ENCODE peak calls at places on chromosomes 3 and 15, in ten cellular contexts. One of them, this sample, is unnamed.

GRCh38 chr3:42739401-42740158 is 33.5 kb downstream of the CCDC13 start:
- DNase-seq in NCI-H460: no peak
- DNase-seq in GM03348: no peak
- DNase-seq in effector memory CD4-positive, alpha-beta T cell: no peak
- DNase-seq in CD4-positive, alpha-beta T cell: no peak
- DNase-seq in T-helper 9 cell: no peak
- DNase-seq in NCI-H1048: no peak
- DNase-seq in tibial artery: peak; percentile 81
- DNase-seq in activated T-helper 1 cell treated with anti-CD3 and anti-CD28 coated beads, Interleukin-2, amount 50 U/mL, for 16 hours: no peak
- DNase-seq in osteoblast: peak; percentile 59
- DNase-seq in this sample: no peak

GRCh38 chr3:129549805-129550204 is 6.8 kb downstream of the H1-8 start:
- DNase-seq in NCI-H460: no peak
- DNase-seq in GM03348: no peak
- DNase-seq in effector memory CD4-positive, alpha-beta T cell: no peak
- DNase-seq in CD4-positive, alpha-beta T cell: no peak
- DNase-seq in T-helper 9 cell: no peak
- DNase-seq in NCI-H1048: no peak
- DNase-seq in tibial artery: no peak
- DNase-seq in activated T-helper 1 cell treated with anti-CD3 and anti-CD28 coated beads, Interleukin-2, amount 50 U/mL, for 16 hours: no peak
- DNase-seq in osteoblast: no peak
- DNase-seq in this sample: no peak

GRCh38 chr3:193945126-193945525 is 190.8 kb upstream of the HES1 start:
- DNase-seq in NCI-H460: no peak
- DNase-seq in GM03348: no peak
- DNase-seq in effector memory CD4-positive, alpha-beta T cell: no peak
- DNase-seq in CD4-positive, alpha-beta T cell: no peak
- DNase-seq in T-helper 9 cell: no peak
- DNase-seq in NCI-H1048: no peak
- DNase-seq in tibial artery: peak; percentile 65
- DNase-seq in activated T-helper 1 cell treated with anti-CD3 and anti-CD28 coated beads, Interleukin-2, amount 50 U/mL, for 16 hours: no peak
- DNase-seq in osteoblast: no peak
- DNase-seq in this sample: no peak

GRCh38 chr3:189297957-189298356 is 126.2 kb downstream of the TPRG1 start:
- DNase-seq in NCI-H460: no peak
- DNase-seq in GM03348: no peak
- DNase-seq in effector memory CD4-positive, alpha-beta T cell: no peak
- DNase-seq in CD4-positive, alpha-beta T cell: no peak
- DNase-seq in T-helper 9 cell: no peak
- DNase-seq in NCI-H1048: no peak
- DNase-seq in tibial artery: no peak
- DNase-seq in activated T-helper 1 cell treated with anti-CD3 and anti-CD28 coated beads, Interleukin-2, amount 50 U/mL, for 16 hours: no peak
- DNase-seq in osteoblast: no peak
- DNase-seq in this sample: no peak

GRCh38 chr3:149584236-149584635 is 73.6 kb downstream of the WWTR1 start:
- DNase-seq in NCI-H460: no peak
- DNase-seq in GM03348: no peak
- DNase-seq in effector memory CD4-positive, alpha-beta T cell: no peak
- DNase-seq in CD4-positive, alpha-beta T cell: no peak
- DNase-seq in T-helper 9 cell: no peak
- DNase-seq in NCI-H1048: no peak
- DNase-seq in tibial artery: no peak
- DNase-seq in activated T-helper 1 cell treated with anti-CD3 and anti-CD28 coated beads, Interleukin-2, amount 50 U/mL, for 16 hours: no peak
- DNase-seq in osteoblast: no peak
- DNase-seq in this sample: no peak

GRCh38 chr15:25825215-25825614 is 37.9 kb downstream of the ATP10A start:
- DNase-seq in NCI-H460: no peak
- DNase-seq in GM03348: no peak
- DNase-seq in effector memory CD4-positive, alpha-beta T cell: no peak
- DNase-seq in CD4-positive, alpha-beta T cell: no peak
- DNase-seq in T-helper 9 cell: no peak
- DNase-seq in NCI-H1048: no peak
- DNase-seq in tibial artery: no peak
- DNase-seq in activated T-helper 1 cell treated with anti-CD3 and anti-CD28 coated beads, Interleukin-2, amount 50 U/mL, for 16 hours: no peak
- DNase-seq in osteoblast: no peak
- DNase-seq in this sample: no peak

GRCh38 chr3:88151358-88151757 is 1.6 kb downstream of the C3orf38 start:
- DNase-seq in NCI-H460: no peak
- DNase-seq in GM03348: peak; percentile 11
- DNase-seq in effector memory CD4-positive, alpha-beta T cell: no peak
- DNase-seq in CD4-positive, alpha-beta T cell: no peak
- DNase-seq in T-helper 9 cell: no peak
- DNase-seq in NCI-H1048: no peak
- DNase-seq in tibial artery: no peak
- DNase-seq in activated T-helper 1 cell treated with anti-CD3 and anti-CD28 coated beads, Interleukin-2, amount 50 U/mL, for 16 hours: no peak
- DNase-seq in osteoblast: peak; percentile 58
- DNase-seq in this sample: no peak

GRCh38 chr3:127420825-127421224 is 133.0 kb upstream of the PRR20G start:
- DNase-seq in NCI-H460: no peak
- DNase-seq in GM03348: no peak
- DNase-seq in effector memory CD4-positive, alpha-beta T cell: no peak
- DNase-seq in CD4-positive, alpha-beta T cell: no peak
- DNase-seq in T-helper 9 cell: no peak
- DNase-seq in NCI-H1048: no peak
- DNase-seq in tibial artery: no peak
- DNase-seq in activated T-helper 1 cell treated with anti-CD3 and anti-CD28 coated beads, Interleukin-2, amount 50 U/mL, for 16 hours: no peak
- DNase-seq in osteoblast: no peak
- DNase-seq in this sample: no peak

GRCh38 chr15:47715856-47716445 is 1.4 kb upstream of the SEMA6D start:
- DNase-seq in NCI-H460: no peak
- DNase-seq in GM03348: no peak
- DNase-seq in effector memory CD4-positive, alpha-beta T cell: no peak
- DNase-seq in CD4-positive, alpha-beta T cell: no peak
- DNase-seq in T-helper 9 cell: no peak
- DNase-seq in NCI-H1048: no peak
- DNase-seq in tibial artery: peak; percentile 46
- DNase-seq in activated T-helper 1 cell treated with anti-CD3 and anti-CD28 coated beads, Interleukin-2, amount 50 U/mL, for 16 hours: no peak
- DNase-seq in osteoblast: peak; percentile 81
- DNase-seq in this sample: peak; percentile 67

GRCh38 chr3:184156522-184156955 is 1.4 kb downstream of the DVL3 start:
- DNase-seq in NCI-H460: no peak
- DNase-seq in GM03348: peak; percentile 84
- DNase-seq in effector memory CD4-positive, alpha-beta T cell: no peak
- DNase-seq in CD4-positive, alpha-beta T cell: no peak
- DNase-seq in T-helper 9 cell: no peak
- DNase-seq in NCI-H1048: no peak
- DNase-seq in tibial artery: no peak
- DNase-seq in activated T-helper 1 cell treated with anti-CD3 and anti-CD28 coated beads, Interleukin-2, amount 50 U/mL, for 16 hours: no peak
- DNase-seq in osteoblast: peak; percentile 94
- DNase-seq in this sample: no peak

GRCh38 chr15:92665100-92665555 is 9.6 kb upstream of the FAM174B start:
- DNase-seq in NCI-H460: no peak
- DNase-seq in GM03348: no peak
- DNase-seq in effector memory CD4-positive, alpha-beta T cell: no peak
- DNase-seq in CD4-positive, alpha-beta T cell: no peak
- DNase-seq in T-helper 9 cell: no peak
- DNase-seq in NCI-H1048: no peak
- DNase-seq in tibial artery: no peak
- DNase-seq in activated T-helper 1 cell treated with anti-CD3 and anti-CD28 coated beads, Interleukin-2, amount 50 U/mL, for 16 hours: no peak
- DNase-seq in osteoblast: no peak
- DNase-seq in this sample: no peak

GRCh38 chr15:63835211-63835568 is 1.4 kb upstream of the HERC1 start:
- DNase-seq in NCI-H460: no peak
- DNase-seq in GM03348: no peak
- DNase-seq in effector memory CD4-positive, alpha-beta T cell: no peak
- DNase-seq in CD4-positive, alpha-beta T cell: no peak
- DNase-seq in T-helper 9 cell: no peak
- DNase-seq in NCI-H1048: no peak
- DNase-seq in tibial artery: no peak
- DNase-seq in activated T-helper 1 cell treated with anti-CD3 and anti-CD28 coated beads, Interleukin-2, amount 50 U/mL, for 16 hours: no peak
- DNase-seq in osteoblast: peak; percentile 44
- DNase-seq in this sample: no peak

This sample was measured in pulmonary artery endothelial cell.